ENCODE peak calls at places on chromosome 5, in ten cellular contexts. Y is left ventricle myocardium inferior; O is neuronal stem cell; A is transverse colon; P is psoas muscle; G is Peyer's patch; Q is mesendoderm; L is fibroblast of lung; K is naive thymus-derived CD4-positive, alpha-beta T cell; T is neural progenitor cell. Z is an unnamed sample.

GRCh38 chr5:173302546-173303155 is 25.6 kb downstream of the STC2 start:
- DNase-seq in P (no peak), O (no peak), L (peak; percentile 87), T (peak; percentile 37), G (no peak), A (no peak), K (no peak), Q (peak; percentile 77), Y (no peak), Z (peak; percentile 96)

GRCh38 chr5:92899611-92900010 is 681.4 kb downstream of the NR2F1-AS1 start:
- DNase-seq in A (no peak), G (no peak), Q (no peak), P (no peak), K (no peak), Y (no peak), O (no peak), L (no peak), T (no peak), Z (no peak)

GRCh38 chr5:142713151-142713706 is 27.3 kb upstream of the FGF1 start:
- DNase-seq in L (peak; percentile 70), A (peak; percentile 92), O (peak; percentile 93), Y (peak; percentile 87), Q (peak; percentile 96), G (peak; percentile 80), T (peak; percentile 92), P (peak; percentile 92), K (peak; percentile 76), Z (peak; percentile 84)

GRCh38 chr5:33806736-33807442 is 84.9 kb downstream of the ADAMTS12 start:
- DNase-seq in G (no peak), P (no peak), L (peak; percentile 84), Q (no peak), Y (no peak), A (no peak), O (no peak), T (no peak), K (no peak), Z (no peak)

GRCh38 chr5:134533115-134533815 is 7.8 kb downstream of the JADE2 start:
- DNase-seq in Y (peak; percentile 76), O (no peak), P (peak; percentile 87), G (no peak), A (no peak), Q (peak; percentile 31), K (no peak), L (no peak), T (no peak), Z (no peak)

GRCh38 chr5:37739817-37740261 is 100.0 kb downstream of the GDNF start:
- DNase-seq in L (peak; percentile 56), P (no peak), G (no peak), O (no peak), Y (no peak), K (no peak), Q (no peak), A (no peak), T (no peak), Z (no peak)

GRCh38 chr5:154878642-154879335 is 20.4 kb downstream of the CNOT8 start:
- DNase-seq in L (peak; percentile 13), Q (peak; percentile 61), K (no peak), G (no peak), T (no peak), O (no peak), P (no peak), Y (no peak), A (no peak), Z (no peak)

GRCh38 chr5:57956606-57957005 is 474.0 kb upstream of the ACTBL2 start:
- DNase-seq in L (no peak), Y (no peak), P (no peak), G (no peak), O (no peak), A (no peak), T (no peak), Q (no peak), K (no peak), Z (no peak)

GRCh38 chr5:159549046-159549445 is 218.8 kb upstream of the IL12B start:
- DNase-seq in O (no peak), Q (no peak), T (no peak), G (no peak), L (no peak), Y (no peak), A (no peak), K (no peak), P (no peak), Z (no peak)

GRCh38 chr5:171592741-171593140 is 173.3 kb downstream of the FGF18 start:
- DNase-seq in T (no peak), P (no peak), O (no peak), L (peak; percentile 33), Y (no peak), G (no peak), Q (no peak), K (no peak), A (no peak), Z (no peak)

GRCh38 chr5:179142434-179143198 is 82.4 kb downstream of the ZNF354C start:
- DNase-seq in L (peak; percentile 80), K (no peak), P (no peak), Q (peak; percentile 13), T (no peak), Y (no peak), A (no peak), G (no peak), O (no peak), Z (no peak)

GRCh38 chr5:395156-395920 is 47.6 kb upstream of the EXOC3 start:
- DNase-seq in Y (no peak), L (peak; percentile 68), Q (peak; percentile 27), A (no peak), K (no peak), P (peak; percentile 43), G (peak; percentile 13), T (no peak), O (no peak), Z (peak; percentile 51)

GRCh38 chr5:55176176-55176818 is 3.3 kb upstream of the CDC20B start:
- DNase-seq in P (peak; percentile 62), T (peak; percentile 94), L (no peak), Q (peak; percentile 85), O (peak; percentile 68), G (no peak), Y (peak; percentile 24), K (no peak), A (peak; percentile 83), Z (peak; percentile 78)

GRCh38 chr5:148833122-148833521 is 6.7 kb downstream of the ADRB2 start:
- DNase-seq in Y (no peak), K (no peak), O (no peak), T (no peak), L (no peak), G (no peak), Q (peak; percentile 30), A (no peak), P (no peak), Z (no peak)
- H3K36me3 ChIP-seq in Y (no peaks in the 10 kb centered on the region), K (no peaks in the 10 kb centered on the region), O (no peaks in the 10 kb centered on the region), T (no peaks in the 10 kb centered on the region), L (no peaks in the 10 kb centered on the region), G (no peaks in the 10 kb centered on the region), Q (no peaks in the 10 kb centered on the region), A (no peaks in the 10 kb centered on the region), P (no peaks in the 10 kb centered on the region), Z (no peaks in the 10 kb centered on the region)

GRCh38 chr5:10266839-10267238 is 16.8 kb downstream of the CCT5 start:
- DNase-seq in A (no peak), T (no peak), L (no peak), P (no peak), O (no peak), G (no peak), K (no peak), Q (no peak), Y (no peak), Z (no peak)
- H3K36me3 ChIP-seq in A (no peaks in the 10 kb centered on the region), T (no peaks in the 10 kb centered on the region), L (peaks cover 20% of the 10 kb centered on the region), P (peaks cover 5% of the 10 kb centered on the region), O (peaks cover 19% of the 10 kb centered on the region), G (no peaks in the 10 kb centered on the region), K (peaks cover 36% of the 10 kb centered on the region), Q (peaks cover 11% of the 10 kb centered on the region), Y (peaks cover 42% of the 10 kb centered on the region), Z (peaks cover 23% of the 10 kb centered on the region)

GRCh38 chr5:44388504-44389409 is 463 bp downstream of the FGF10 start:
- DNase-seq in T (peak; percentile 46), Q (peak; percentile 59), G (no peak), K (no peak), L (no peak), Y (peak; percentile 14), A (no peak), O (no peak), P (peak; percentile 44), Z (peak; percentile 32)
- H3K36me3 ChIP-seq in T (no peaks in the 10 kb centered on the region), Q (no peaks in the 10 kb centered on the region), G (no peaks in the 10 kb centered on the region), K (no peaks in the 10 kb centered on the region), L (no peaks in the 10 kb centered on the region), Y (no peaks in the 10 kb centered on the region), A (no peaks in the 10 kb centered on the region), O (no peaks in the 10 kb centered on the region), P (no peaks in the 10 kb centered on the region), Z (no peaks in the 10 kb centered on the region)

GRCh38 chr5:111691508-111691907 is 65.5 kb downstream of the NREP start:
- DNase-seq in L (no peak), Y (no peak), P (no peak), Q (no peak), A (no peak), K (no peak), G (no peak), T (no peak), O (no peak), Z (no peak)
- H3K36me3 ChIP-seq in L (no peaks in the 10 kb centered on the region), Y (no peaks in the 10 kb centered on the region), P (no peaks in the 10 kb centered on the region), Q (no peaks in the 10 kb centered on the region), A (no peaks in the 10 kb centered on the region), K (no peaks in the 10 kb centered on the region), G (no peaks in the 10 kb centered on the region), T (no peaks in the 10 kb centered on the region), O (no peaks in the 10 kb centered on the region), Z (no peaks in the 10 kb centered on the region)

DNA sequence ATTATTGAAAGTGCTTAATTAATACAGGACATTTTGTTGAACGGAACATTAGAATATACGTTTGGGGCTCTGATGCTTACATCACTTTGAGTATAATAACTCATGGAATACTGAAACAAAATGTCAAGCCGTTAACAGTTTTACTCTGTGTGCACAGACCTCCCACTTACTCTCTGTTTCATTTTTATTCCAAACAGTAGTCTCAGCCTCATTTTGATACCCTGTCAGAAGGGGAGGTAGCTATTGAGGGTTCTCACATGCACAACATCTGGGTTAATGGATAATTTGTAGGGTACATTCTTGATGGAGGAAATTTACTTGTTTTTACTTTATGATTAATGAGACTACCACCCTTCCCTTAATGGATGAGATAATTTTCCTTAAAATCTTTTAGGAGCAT is 59.0 kb downstream of the SCAMP1 start:
- DNase-seq in T (no peak), P (no peak), G (no peak), Y (no peak), L (no peak), A (no peak), Q (no peak), O (no peak), K (no peak), Z (no peak)
- H3K36me3 ChIP-seq in T (peaks cover 4% of the 10 kb centered on the region), P (no peaks in the 10 kb centered on the region), G (no peaks in the 10 kb centered on the region), Y (peaks cover 44% of the 10 kb centered on the region), L (no peaks in the 10 kb centered on the region), A (no peaks in the 10 kb centered on the region), Q (no peaks in the 10 kb centered on the region), O (no peaks in the 10 kb centered on the region), K (peaks cover 13% of the 10 kb centered on the region), Z (peaks cover 13% of the 10 kb centered on the region)

GRCh38 chr5:16456103-16456832 is 9.3 kb downstream of the ZNF622 start:
- DNase-seq in Q (peak; percentile 88), O (peak; percentile 76), L (peak; percentile 77), T (peak; percentile 83), G (no peak), Y (no peak), A (peak; percentile 20), K (peak; percentile 25), P (peak; percentile 57), Z (peak; percentile 67)
- H3K36me3 ChIP-seq in Q (peaks cover 1% of the 10 kb centered on the region), O (peaks cover 13% of the 10 kb centered on the region), L (peaks cover 15% of the 10 kb centered on the region), T (peaks cover 11% of the 10 kb centered on the region), G (no peaks in the 10 kb centered on the region), Y (peaks cover 71% of the 10 kb centered on the region), A (no peaks in the 10 kb centered on the region), K (peaks cover 75% of the 10 kb centered on the region), P (peaks cover 15% of the 10 kb centered on the region), Z (peaks cover 9% of the 10 kb centered on the region)

Z was measured in SJCRH30.